ENCODE peak calls at places on chromosomes 4 and X, in four cellular contexts. P is mucosa of descending colon; G is epithelial cell of prostate; S is stimulated activated CD4-positive, alpha-beta T cell treated with anti-CD3 and anti-CD28 coated beads, Interleukin-12 subunit alpha, Interleukin-12 subunit beta, amount 100 ng/mL, for 48 hours. D is an unnamed sample.

GRCh38 chr4:44760142-44760898 is 34.0 kb upstream of the GNPDA2 start:
- DNase-seq in P (no peak), G (no peak), S (no peak), D (peak; percentile 48)

GRCh38 chr4:185467101-185467500 is 4.4 kb downstream of the CCDC110 start:
- DNase-seq in P (no peak), G (no peak), S (no peak), D (no peak)

GRCh38 chr4:2767046-2767704 is 11.0 kb upstream of the TNIP2 start:
- DNase-seq in P (no peak), G (no peak), S (no peak), D (no peak)

GRCh38 chrX:40272786-40273185 is 175.0 kb upstream of the BCOR start:
- DNase-seq in P (no peak), G (no peak), S (no peak), D (no peak)

GRCh38 chr4:18684932-18685331 is 663.4 kb upstream of the LCORL start:
- DNase-seq in P (no peak), G (no peak), S (no peak), D (no peak)

GRCh38 chr4:113776679-113777078 is 15.1 kb upstream of the CAMK2D start:
- DNase-seq in P (no peak), G (no peak), S (no peak), D (no peak)

GRCh38 chr4:149113804-149114430 is 671.7 kb upstream of the NR3C2 start:
- DNase-seq in P (no peak), G (no peak), S (no peak), D (no peak)

GRCh38 chr4:108116423-108117168 is 52.1 kb downstream of the LEF1 start:
- DNase-seq in P (no peak), G (no peak), S (no peak), D (no peak)

GRCh38 chr4:95556460-95556859 is 7.7 kb upstream of the UNC5C start:
- DNase-seq in P (no peak), G (no peak), S (no peak), D (peak; percentile 39)

D was measured in SW480.